ENCODE peak calls at places on chromosomes 1 and 21, in six cellular contexts. One of them, this sample, is unnamed.

GRCh38 chr21:42154237-42155044 is 64.5 kb upstream of the ABCG1 start:
- DNase-seq in A673: no peak
- DNase-seq in HepG2: no peak
- DNase-seq in HCT116: no peak
- DNase-seq in fibroblast of lung: no peak
- DNase-seq in neural progenitor cell: no peak
- DNase-seq in this sample: no peak

GRCh38 chr1:152904688-152905440 is 3.5 kb upstream of the IVL start:
- DNase-seq in fibroblast of lung: no peak
- DNase-seq in HCT116: no peak
- DNase-seq in HepG2: no peak
- DNase-seq in A673: no peak
- DNase-seq in neural progenitor cell: no peak
- DNase-seq in this sample: no peak

GRCh38 chr1:3471356-3472087 is 17.1 kb downstream of the ARHGEF16 start:
- DNase-seq in HCT116: no peak
- DNase-seq in neural progenitor cell: peak
- DNase-seq in A673: peak
- DNase-seq in HepG2: peak
- DNase-seq in fibroblast of lung: peak
- DNase-seq in this sample: peak

GRCh38 chr1:156709743-156710489 is 4.5 kb upstream of the CRABP2 start:
- DNase-seq in neural progenitor cell: peak
- DNase-seq in fibroblast of lung: peak
- DNase-seq in A673: no peak
- DNase-seq in HepG2: no peak
- DNase-seq in HCT116: no peak
- DNase-seq in this sample: peak

GRCh38 chr1:27544818-27545612 is 55.0 kb upstream of the WASF2 start:
- DNase-seq in HCT116: no peak
- DNase-seq in A673: no peak
- DNase-seq in fibroblast of lung: peak
- DNase-seq in HepG2: no peak
- DNase-seq in neural progenitor cell: no peak
- DNase-seq in this sample: no peak

GRCh38 chr1:5348732-5349465 is 643.3 kb downstream of the NPHP4 start:
- DNase-seq in neural progenitor cell: no peak
- DNase-seq in fibroblast of lung: no peak
- DNase-seq in HepG2: no peak
- DNase-seq in A673: no peak
- DNase-seq in HCT116: no peak
- DNase-seq in this sample: no peak

GRCh38 chr1:159786465-159786864 is 5.7 kb downstream of the DUSP23 start:
- DNase-seq in neural progenitor cell: no peak
- DNase-seq in HCT116: no peak
- DNase-seq in A673: peak
- DNase-seq in fibroblast of lung: no peak
- DNase-seq in HepG2: no peak
- DNase-seq in this sample: no peak

GRCh38 chr1:239363920-239364319 is 22.4 kb upstream of the CHRM3 start:
- DNase-seq in neural progenitor cell: no peak
- DNase-seq in HepG2: no peak
- DNase-seq in A673: no peak
- DNase-seq in HCT116: no peak
- DNase-seq in fibroblast of lung: no peak
- DNase-seq in this sample: no peak

GRCh38 chr1:232880354-232880753 is 70.1 kb upstream of the NTPCR start:
- DNase-seq in fibroblast of lung: peak
- DNase-seq in A673: peak
- DNase-seq in HCT116: peak
- DNase-seq in neural progenitor cell: peak
- DNase-seq in HepG2: peak
- DNase-seq in this sample: peak

GRCh38 chr1:115669002-115669673 is 27.4 kb downstream of the VANGL1 start:
- DNase-seq in HepG2: peak
- DNase-seq in fibroblast of lung: peak
- DNase-seq in neural progenitor cell: no peak
- DNase-seq in HCT116: peak
- DNase-seq in A673: no peak
- DNase-seq in this sample: no peak

GRCh38 chr1:164725401-164725800 is 166.4 kb downstream of the PBX1 start:
- DNase-seq in HepG2: no peak
- DNase-seq in fibroblast of lung: peak
- DNase-seq in HCT116: no peak
- DNase-seq in A673: peak
- DNase-seq in neural progenitor cell: no peak
- DNase-seq in this sample: no peak

GRCh38 chr1:29084196-29084521 is 39.5 kb downstream of the TMEM200B start:
- DNase-seq in HCT116: no peak
- DNase-seq in A673: no peak
- DNase-seq in neural progenitor cell: no peak
- DNase-seq in fibroblast of lung: no peak
- DNase-seq in HepG2: no peak
- DNase-seq in this sample: no peak

GRCh38 chr1:8424539-8425116 is 106.7 kb downstream of the SLC45A1 start:
- DNase-seq in fibroblast of lung: no peak
- DNase-seq in neural progenitor cell: peak
- DNase-seq in A673: no peak
- DNase-seq in HepG2: no peak
- DNase-seq in HCT116: peak
- DNase-seq in this sample: peak

GRCh38 chr1:113451710-113452109 is 61.4 kb downstream of the MAGI3 start:
- DNase-seq in neural progenitor cell: no peak
- DNase-seq in HCT116: no peak
- DNase-seq in HepG2: no peak
- DNase-seq in fibroblast of lung: no peak
- DNase-seq in A673: no peak
- DNase-seq in this sample: no peak

GRCh38 chr1:38152351-38153082 is 105.9 kb upstream of the POU3F1 start:
- DNase-seq in neural progenitor cell: no peak
- DNase-seq in A673: peak
- DNase-seq in HCT116: no peak
- DNase-seq in HepG2: peak
- DNase-seq in fibroblast of lung: no peak
- DNase-seq in this sample: peak

GRCh38 chr1:100184536-100184935 is 6.5 kb upstream of the LRRC39 start:
- DNase-seq in HCT116: no peak
- DNase-seq in A673: peak
- DNase-seq in neural progenitor cell: peak
- DNase-seq in HepG2: no peak
- DNase-seq in fibroblast of lung: no peak
- DNase-seq in this sample: no peak

GRCh38 chr1:21665711-21666571 is 3.2 kb downstream of the RAP1GAP start:
- DNase-seq in HCT116: no peak
- DNase-seq in fibroblast of lung: no peak
- DNase-seq in neural progenitor cell: no peak
- DNase-seq in HepG2: no peak
- DNase-seq in A673: no peak
- DNase-seq in this sample: no peak

GRCh38 chr1:156813750-156814570 is 2.7 kb downstream of the SH2D2A start:
- DNase-seq in HCT116: peak
- DNase-seq in fibroblast of lung: peak
- DNase-seq in A673: peak
- DNase-seq in neural progenitor cell: peak
- DNase-seq in HepG2: peak
- DNase-seq in this sample: peak

GRCh38 chr1:175162955-175163354 is 29.6 kb downstream of the KIAA0040 start:
- DNase-seq in HepG2: no peak
- DNase-seq in HCT116: no peak
- DNase-seq in A673: peak
- DNase-seq in neural progenitor cell: no peak
- DNase-seq in fibroblast of lung: peak
- DNase-seq in this sample: no peak

GRCh38 chr1:29280780-29281131 is 44.4 kb downstream of the PTPRU start:
- DNase-seq in neural progenitor cell: no peak
- DNase-seq in fibroblast of lung: no peak
- DNase-seq in HepG2: no peak
- DNase-seq in A673: no peak
- DNase-seq in HCT116: no peak
- DNase-seq in this sample: peak

GRCh38 chr1:167722152-167722869 is 529 bp downstream of the MPZL1 start:
- DNase-seq in neural progenitor cell: peak
- DNase-seq in HCT116: no peak
- DNase-seq in HepG2: peak
- DNase-seq in fibroblast of lung: peak
- DNase-seq in A673: peak
- DNase-seq in this sample: peak

GRCh38 chr1:236541710-236542109 is 17.9 kb downstream of the LGALS8 start:
- DNase-seq in fibroblast of lung: no peak
- DNase-seq in neural progenitor cell: no peak
- DNase-seq in HCT116: no peak
- DNase-seq in HepG2: no peak
- DNase-seq in A673: no peak
- DNase-seq in this sample: no peak

GRCh38 chr1:206706298-206706791 is 21.6 kb downstream of the MAPKAPK2 start:
- DNase-seq in HepG2: no peak
- DNase-seq in neural progenitor cell: peak
- DNase-seq in fibroblast of lung: peak
- DNase-seq in HCT116: no peak
- DNase-seq in A673: peak
- DNase-seq in this sample: peak

GRCh38 chr1:38068980-38069340 is 22.4 kb upstream of the POU3F1 start:
- DNase-seq in HepG2: no peak
- DNase-seq in fibroblast of lung: no peak
- DNase-seq in neural progenitor cell: no peak
- DNase-seq in HCT116: no peak
- DNase-seq in A673: no peak
- DNase-seq in this sample: no peak

DNA sequence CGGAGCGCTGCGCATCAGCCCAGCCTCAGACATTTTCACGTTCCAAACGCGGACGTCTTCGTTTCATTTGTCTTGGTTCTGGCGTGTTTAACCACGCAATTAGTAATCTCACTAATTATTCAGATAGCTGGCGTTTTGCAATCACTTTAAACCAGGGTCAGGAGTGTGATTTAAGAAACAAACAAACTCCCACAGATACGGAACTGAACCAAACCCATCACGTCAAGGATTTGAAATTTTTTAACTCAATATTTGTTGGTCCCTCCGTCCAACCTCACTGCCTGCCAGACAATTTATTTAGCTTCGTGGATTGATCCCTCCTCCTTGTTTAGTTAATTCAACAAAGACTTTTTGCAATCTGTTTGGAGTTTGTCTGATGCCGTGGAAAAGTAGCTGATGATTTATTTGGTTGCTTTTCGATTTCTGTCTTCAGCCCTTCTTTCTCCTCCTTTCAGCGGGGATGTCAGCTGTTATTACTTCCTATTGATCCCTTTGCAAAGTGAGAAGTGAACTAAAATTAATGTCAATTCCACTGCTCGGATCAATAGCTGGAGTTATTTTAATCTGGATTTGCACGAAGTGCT is 4.1 kb downstream of the RNF220 start:
- DNase-seq in HepG2: no peak
- DNase-seq in HCT116: no peak
- DNase-seq in A673: no peak
- DNase-seq in neural progenitor cell: no peak
- DNase-seq in fibroblast of lung: peak
- DNase-seq in this sample: no peak
- TF ChIP-seq EZH2 in HepG2: no peak
- TF ChIP-seq EZH2 in HCT116: no peak
- TF ChIP-seq EZH2 in A673: no peak
- TF ChIP-seq EZH2 in neural progenitor cell: no peak
- TF ChIP-seq EZH2 in fibroblast of lung: peak
- TF ChIP-seq EZH2 in this sample: no peak

GRCh38 chr1:39787468-39787867 is 1.2 kb downstream of the BMP8B start:
- DNase-seq in neural progenitor cell: no peak
- DNase-seq in HepG2: no peak
- DNase-seq in A673: no peak
- DNase-seq in fibroblast of lung: no peak
- DNase-seq in HCT116: no peak
- DNase-seq in this sample: peak

GRCh38 chr1:39788758-39789570 is at the start of gene BMP8B:
- DNase-seq in fibroblast of lung: no peak
- DNase-seq in HCT116: peak
- DNase-seq in A673: peak
- DNase-seq in HepG2: no peak
- DNase-seq in neural progenitor cell: peak
- DNase-seq in this sample: peak

GRCh38 chr1:39791838-39792237 is 3.2 kb upstream of the BMP8B start:
- DNase-seq in HCT116: no peak
- DNase-seq in HepG2: no peak
- DNase-seq in fibroblast of lung: no peak
- DNase-seq in neural progenitor cell: no peak
- DNase-seq in A673: no peak
- DNase-seq in this sample: no peak

GRCh38 chr1:39789571-39790110 is 976 bp upstream of the BMP8B start:
- DNase-seq in HepG2: no peak
- DNase-seq in neural progenitor cell: no peak
- DNase-seq in HCT116: no peak
- DNase-seq in A673: no peak
- DNase-seq in fibroblast of lung: no peak
- DNase-seq in this sample: no peak

DNA sequence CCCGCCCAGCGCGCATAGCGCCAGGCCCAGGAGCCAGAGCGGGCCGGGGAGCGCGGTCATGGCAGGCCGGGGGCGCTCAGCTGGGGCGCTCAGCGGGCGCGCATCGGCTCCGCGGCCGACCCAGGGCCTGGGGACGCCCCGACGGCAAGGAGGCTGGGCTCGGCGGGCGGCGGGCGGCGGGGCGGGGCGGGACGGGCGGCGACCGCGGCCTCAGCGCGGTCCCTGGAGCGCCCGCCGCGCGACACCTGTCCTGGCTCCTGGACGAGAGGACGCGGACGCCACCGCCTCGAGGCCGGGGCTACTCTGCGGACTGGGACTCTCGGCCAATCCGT is 273 bp downstream of the BMP8B start:
- DNase-seq in HCT116: no peak
- DNase-seq in fibroblast of lung: no peak
- DNase-seq in neural progenitor cell: no peak
- DNase-seq in HepG2: no peak
- DNase-seq in A673: no peak
- DNase-seq in this sample: no peak
- TF ChIP-seq EZH2 in HCT116: no peak
- TF ChIP-seq EZH2 in fibroblast of lung: peak
- TF ChIP-seq EZH2 in neural progenitor cell: no peak
- TF ChIP-seq EZH2 in HepG2: no peak
- TF ChIP-seq EZH2 in A673: no peak
- TF ChIP-seq EZH2 in this sample: no peak

DNA sequence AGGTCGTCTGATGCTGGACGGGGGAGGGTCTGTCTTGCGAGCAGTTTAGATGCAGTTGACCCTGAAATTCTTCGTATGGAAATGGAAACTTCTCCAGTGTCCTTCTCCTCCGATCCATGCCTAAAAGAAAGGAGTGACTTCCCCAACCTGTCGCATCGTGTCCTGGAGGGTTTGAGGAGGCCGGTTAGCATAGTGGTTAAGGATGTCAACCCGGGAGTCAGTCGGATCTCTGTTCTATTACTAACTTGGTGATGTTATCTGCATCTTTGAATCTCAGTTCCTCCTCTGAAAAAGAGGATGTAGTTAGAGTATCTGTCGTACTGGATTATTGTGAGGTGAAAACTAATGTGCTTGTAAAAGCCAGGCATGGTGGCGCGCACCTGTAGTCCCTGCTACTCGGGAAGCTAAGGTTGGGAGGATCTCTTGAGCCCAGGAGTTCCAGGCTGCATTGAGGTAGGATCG is 700 bp downstream of the ZBTB8B start:
- DNase-seq in A673: no peak
- DNase-seq in HepG2: no peak
- DNase-seq in neural progenitor cell: no peak
- DNase-seq in fibroblast of lung: no peak
- DNase-seq in HCT116: no peak
- DNase-seq in this sample: no peak
- TF ChIP-seq EZH2 in A673: no peak
- TF ChIP-seq EZH2 in HepG2: no peak
- TF ChIP-seq EZH2 in neural progenitor cell: no peak
- TF ChIP-seq EZH2 in fibroblast of lung: no peak
- TF ChIP-seq EZH2 in HCT116: no peak
- TF ChIP-seq EZH2 in this sample: no peak

GRCh38 chr21:44709426-44710293 is 1.7 kb downstream of the TSPEAR start:
- DNase-seq in neural progenitor cell: peak
- DNase-seq in HCT116: no peak
- DNase-seq in HepG2: no peak
- DNase-seq in fibroblast of lung: no peak
- DNase-seq in A673: peak
- DNase-seq in this sample: no peak
- TF ChIP-seq EZH2 in neural progenitor cell: peak
- TF ChIP-seq EZH2 in HCT116: no peak
- TF ChIP-seq EZH2 in HepG2: no peak
- TF ChIP-seq EZH2 in fibroblast of lung: peak
- TF ChIP-seq EZH2 in A673: no peak
- TF ChIP-seq EZH2 in this sample: peak